ENCODE peak calls at places on chromosomes 11 and 22, in four cellular contexts. One of them, this sample, is unnamed.
A peak's percentile ranks its signal among the peaks of the same experiment; 100 is the strongest.

GRCh38 chr11:71248251-71248570 is 4.2 kb downstream of the SHANK2 start:
- DNase-seq in K562: no peak
- DNase-seq in HepG2: no peak
- DNase-seq in GM12878: no peak
- DNase-seq in this sample: no peak

GRCh38 chr22:20486229-20486628 is 9.4 kb downstream of the KLHL22 start:
- DNase-seq in HepG2: no peak
- DNase-seq in K562: no peak
- DNase-seq in GM12878: no peak
- DNase-seq in this sample: no peak

GRCh38 chr11:120197254-120197891 is 13.5 kb upstream of the OAF start:
- DNase-seq in HepG2: peak; percentile 66
- DNase-seq in K562: no peak
- DNase-seq in GM12878: no peak
- DNase-seq in this sample: no peak

GRCh38 chr11:48047616-48048015 is 67.3 kb downstream of the PTPRJ start:
- DNase-seq in K562: no peak
- DNase-seq in HepG2: no peak
- DNase-seq in GM12878: no peak
- DNase-seq in this sample: no peak

GRCh38 chr11:69799582-69799981 is 19.6 kb downstream of the FGF3 start:
- DNase-seq in GM12878: no peak
- DNase-seq in HepG2: peak; percentile 23
- DNase-seq in K562: peak; percentile 78
- DNase-seq in this sample: no peak

GRCh38 chr11:68402355-68403031 is 58.1 kb upstream of the PPP6R3 start:
- DNase-seq in HepG2: no peak
- DNase-seq in K562: no peak
- DNase-seq in GM12878: no peak
- DNase-seq in this sample: no peak

GRCh38 chr11:63274776-63275175 is 31.4 kb upstream of the SLC22A25 start:
- DNase-seq in K562: peak; percentile 10
- DNase-seq in HepG2: peak; percentile 60
- DNase-seq in GM12878: no peak
- DNase-seq in this sample: no peak

GRCh38 chr11:95520765-95521542 is 268.6 kb downstream of the FAM76B start:
- DNase-seq in GM12878: no peak
- DNase-seq in K562: no peak
- DNase-seq in HepG2: no peak
- DNase-seq in this sample: no peak

GRCh38 chr11:126736682-126737404 is 263.7 kb downstream of the KIRREL3 start:
- DNase-seq in GM12878: no peak
- DNase-seq in HepG2: no peak
- DNase-seq in K562: no peak
- DNase-seq in this sample: no peak

GRCh38 chr22:29030016-29030617 is 31.5 kb downstream of the C22orf31 start:
- DNase-seq in K562: no peak
- DNase-seq in HepG2: peak; percentile 72
- DNase-seq in GM12878: no peak
- DNase-seq in this sample: no peak

GRCh38 chr11:77800445-77800844 is 20.1 kb downstream of the RSF1 start:
- DNase-seq in HepG2: no peak
- DNase-seq in K562: no peak
- DNase-seq in GM12878: no peak
- DNase-seq in this sample: no peak

GRCh38 chr11:119520400-119520799 is 97.4 kb upstream of the THY1 start:
- DNase-seq in GM12878: no peak
- DNase-seq in K562: no peak
- DNase-seq in HepG2: no peak
- DNase-seq in this sample: no peak

GRCh38 chr11:95330332-95330731 is 99.3 kb upstream of the SESN3 start:
- DNase-seq in GM12878: no peak
- DNase-seq in HepG2: no peak
- DNase-seq in K562: no peak
- DNase-seq in this sample: no peak

GRCh38 chr11:123357990-123358827 is 71.9 kb upstream of the GRAMD1B start:
- DNase-seq in K562: no peak
- DNase-seq in HepG2: no peak
- DNase-seq in GM12878: peak; percentile 34
- DNase-seq in this sample: no peak

DNA sequence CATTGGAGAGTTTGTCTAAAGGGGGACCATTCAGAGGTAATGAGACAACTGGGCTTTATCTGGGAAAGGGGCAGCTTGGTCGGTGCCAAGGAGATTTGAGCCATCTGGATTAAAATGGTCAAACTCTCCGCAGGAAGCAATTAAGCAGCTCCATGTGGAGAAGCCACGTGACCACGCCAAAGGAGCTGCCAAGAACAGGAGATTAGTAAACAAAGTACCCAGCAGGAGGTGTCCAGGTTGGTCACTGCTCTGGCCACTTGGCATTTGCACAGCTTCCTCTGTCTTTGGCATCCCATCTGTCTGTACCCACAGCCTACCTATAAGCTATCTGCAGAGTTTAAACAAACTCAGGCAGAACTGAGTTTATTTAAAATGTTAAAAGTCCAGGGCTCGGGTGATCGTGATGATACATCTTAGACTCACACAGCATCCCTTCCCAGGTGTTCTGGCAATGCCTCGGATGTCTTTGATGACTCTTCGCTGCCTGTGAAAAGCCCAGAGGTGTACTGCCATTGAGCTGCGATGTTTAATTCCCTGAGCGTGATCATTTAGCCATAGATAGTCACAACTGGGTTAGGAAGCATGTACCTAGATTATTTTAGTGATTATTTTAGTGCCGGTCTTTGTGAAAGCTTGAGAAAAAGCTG is 736.0 kb downstream of the NTM start:
- DNase-seq in K562: no peak
- DNase-seq in HepG2: no peak
- DNase-seq in GM12878: no peak
- DNase-seq in this sample: no peak
- TF ChIP-seq GABPA in K562: no peak
- TF ChIP-seq GABPA in HepG2: no peak
- TF ChIP-seq GABPA in GM12878: no peak
- TF ChIP-seq GABPA in this sample: no peak

DNA sequence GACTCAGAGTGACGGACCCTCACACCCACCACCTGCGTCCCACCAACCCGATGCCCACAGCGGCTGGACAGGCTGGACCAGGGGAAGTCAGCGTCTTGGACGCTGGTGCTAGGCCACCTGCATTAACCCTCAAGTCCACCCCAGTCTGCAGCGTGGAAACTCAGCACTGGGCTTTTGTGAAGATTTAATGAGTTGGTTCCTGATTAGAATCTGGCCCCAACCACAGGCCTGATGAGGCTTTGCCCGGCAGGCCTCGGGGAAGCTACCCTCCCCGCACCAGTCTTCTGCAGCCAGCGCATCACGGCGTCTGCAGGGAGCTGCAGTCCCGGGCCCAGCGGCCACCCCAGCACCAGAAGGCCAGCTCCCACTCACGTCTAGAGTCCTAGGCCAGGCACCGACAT is 101.0 kb downstream of the BRD1 start:
- DNase-seq in K562: no peak
- DNase-seq in HepG2: no peak
- DNase-seq in GM12878: no peak
- DNase-seq in this sample: no peak
- TF ChIP-seq EZH2 in K562: no peak
- TF ChIP-seq EZH2 in HepG2: no peak
- TF ChIP-seq EZH2 in GM12878: no peak
- TF ChIP-seq EZH2 in this sample: no peak

DNA sequence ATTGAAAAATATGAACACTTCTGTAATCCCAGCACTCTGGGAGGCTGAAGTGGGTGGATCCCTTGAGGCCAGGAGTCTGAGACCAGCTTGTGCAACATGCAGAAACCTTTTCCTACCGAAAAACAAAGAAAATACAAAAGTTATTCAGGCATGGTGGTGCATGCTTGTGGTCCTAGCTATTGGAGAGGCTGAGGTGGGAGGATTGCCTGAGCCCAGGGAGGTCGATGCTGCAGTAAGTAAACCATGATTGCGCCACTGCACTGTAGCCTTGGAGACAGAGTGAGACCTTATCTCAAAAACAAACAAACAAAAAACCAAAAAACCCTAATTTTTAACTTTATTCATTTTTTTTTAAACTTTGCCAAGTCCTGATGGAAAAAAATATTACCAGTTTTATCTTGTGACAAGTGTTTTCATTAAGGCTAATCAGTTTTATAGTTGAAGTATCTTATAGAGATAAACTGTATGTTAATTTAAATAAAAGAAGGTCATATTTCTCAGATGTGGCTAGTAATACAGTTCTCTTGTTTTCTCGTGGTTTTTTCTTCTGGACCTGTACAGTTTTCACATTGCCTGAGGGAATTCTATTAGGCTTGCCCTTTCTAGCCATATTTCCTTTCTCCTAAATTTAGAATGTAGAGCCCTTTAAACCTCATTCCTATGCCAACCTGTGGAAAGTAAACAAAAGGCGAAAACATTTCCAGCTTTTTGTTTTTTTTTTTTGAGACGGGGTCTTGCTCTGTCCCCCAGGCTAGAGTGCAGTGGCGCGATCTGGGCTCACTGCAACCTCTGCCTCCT is 9.4 kb downstream of the HIPK3 start:
- DNase-seq in GM12878: no peak
- DNase-seq in HepG2: peak; percentile 75
- DNase-seq in K562: no peak
- DNase-seq in this sample: no peak
- TF ChIP-seq CHD2 in GM12878: no peak
- TF ChIP-seq CHD2 in HepG2: peak; percentile 18
- TF ChIP-seq CHD2 in K562: no peak
- TF ChIP-seq CHD2 in this sample: no peak

GRCh38 chr11:36214976-36215687 is 74.1 kb downstream of the COMMD9 start:
- DNase-seq in GM12878: no peak
- DNase-seq in K562: no peak
- DNase-seq in HepG2: no peak
- DNase-seq in this sample: no peak

GRCh38 chr11:36211735-36212430 is 77.3 kb downstream of the COMMD9 start:
- DNase-seq in GM12878: no peak
- DNase-seq in HepG2: no peak
- DNase-seq in K562: no peak
- DNase-seq in this sample: no peak

GRCh38 chr11:36214484-36214883 is 74.7 kb downstream of the COMMD9 start:
- DNase-seq in GM12878: no peak
- DNase-seq in K562: no peak
- DNase-seq in HepG2: no peak
- DNase-seq in this sample: no peak

GRCh38 chr11:36212507-36212906 is 76.7 kb downstream of the COMMD9 start:
- DNase-seq in HepG2: no peak
- DNase-seq in K562: no peak
- DNase-seq in GM12878: no peak
- DNase-seq in this sample: no peak

DNA sequence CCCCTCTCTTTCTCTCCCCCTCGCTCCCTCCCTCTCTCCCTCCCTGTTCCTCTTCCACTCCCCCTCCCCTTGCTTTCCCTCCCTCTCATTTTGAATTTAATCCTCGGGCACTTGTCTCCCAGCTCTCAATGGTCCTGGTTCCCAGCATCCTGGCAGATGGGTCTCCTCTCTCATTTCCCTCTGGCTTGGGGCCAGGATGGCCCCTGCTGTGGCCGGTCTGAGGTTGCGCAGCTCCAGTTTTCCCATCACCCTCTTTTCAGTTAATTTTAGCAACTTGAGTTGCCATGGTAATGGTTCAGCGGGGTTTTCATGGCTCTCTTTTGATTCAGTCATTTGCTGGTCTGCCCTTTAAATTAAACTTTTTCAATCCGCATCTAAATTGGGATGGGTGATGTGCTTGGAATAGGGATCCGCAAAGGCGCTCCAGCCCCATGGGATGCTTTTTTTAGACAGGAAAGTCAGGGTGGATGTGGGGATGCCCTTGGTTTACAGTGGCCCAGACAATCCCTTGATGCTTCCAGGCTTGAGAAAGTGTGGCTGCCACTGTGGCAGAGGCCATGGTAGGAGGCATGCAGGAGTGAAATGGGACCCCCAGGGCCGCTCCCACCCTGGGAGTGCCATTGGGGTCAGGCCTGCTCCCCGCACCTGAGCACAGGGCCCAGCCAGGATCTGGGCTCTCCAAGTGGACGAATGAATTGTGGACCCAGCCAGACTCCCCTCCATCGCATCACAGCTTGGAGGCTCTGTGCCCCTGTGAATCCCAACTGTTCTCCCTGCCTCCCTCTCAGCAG is 76.0 kb downstream of the COMMD9 start:
- DNase-seq in HepG2: no peak
- DNase-seq in GM12878: no peak
- DNase-seq in K562: no peak
- DNase-seq in this sample: no peak
- TF ChIP-seq GABPA in HepG2: no peak
- TF ChIP-seq GABPA in GM12878: no peak
- TF ChIP-seq GABPA in K562: no peak
- TF ChIP-seq GABPA in this sample: no peak

GRCh38 chr22:31126128-31126868 is 3.5 kb downstream of the INPP5J start:
- DNase-seq in HepG2: no peak
- DNase-seq in GM12878: no peak
- DNase-seq in K562: no peak
- DNase-seq in this sample: no peak

GRCh38 chr22:31127181-31127772 is 4.5 kb downstream of the INPP5J start:
- DNase-seq in HepG2: no peak
- DNase-seq in GM12878: no peak
- DNase-seq in K562: peak; percentile 46
- DNase-seq in this sample: no peak

GRCh38 chr22:31126869-31127175 is 4.1 kb downstream of the INPP5J start:
- DNase-seq in K562: no peak
- DNase-seq in HepG2: no peak
- DNase-seq in GM12878: no peak
- DNase-seq in this sample: no peak

GRCh38 chr22:31125521-31126117 is 2.9 kb downstream of the INPP5J start:
- DNase-seq in HepG2: no peak
- DNase-seq in GM12878: no peak
- DNase-seq in K562: no peak
- DNase-seq in this sample: no peak

DNA sequence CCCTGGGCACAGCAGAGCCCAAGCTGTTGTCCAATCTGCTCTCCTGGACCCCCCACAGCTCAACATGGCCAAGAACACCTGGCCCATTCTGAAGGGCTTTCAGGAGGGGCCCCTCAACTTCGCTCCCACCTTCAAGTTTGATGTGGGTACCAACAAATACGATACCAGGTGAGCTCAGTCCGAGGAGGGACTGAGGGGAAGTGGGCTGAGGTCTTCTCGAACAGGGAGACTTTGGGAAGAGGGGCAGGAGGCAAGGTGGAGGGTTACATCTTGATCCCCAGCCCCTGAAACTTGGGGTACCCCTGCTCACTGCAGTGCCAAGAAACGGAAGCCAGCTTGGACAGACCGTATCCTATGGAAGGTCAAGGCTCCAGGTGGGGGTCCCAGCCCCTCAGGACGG is 5.4 kb downstream of the INPP5J start:
- DNase-seq in HepG2: no peak
- DNase-seq in GM12878: no peak
- DNase-seq in K562: no peak
- DNase-seq in this sample: no peak
- TF ChIP-seq EZH2 in HepG2: no peak
- TF ChIP-seq EZH2 in GM12878: no peak
- TF ChIP-seq EZH2 in K562: no peak
- TF ChIP-seq EZH2 in this sample: no peak

GRCh38 chr11:124712392-124712791 is 27.4 kb upstream of the NRGN start:
- DNase-seq in GM12878: no peak
- DNase-seq in HepG2: no peak
- DNase-seq in K562: no peak
- DNase-seq in this sample: no peak
- TF ChIP-seq CHD2 in GM12878: no peak
- TF ChIP-seq CHD2 in HepG2: no peak
- TF ChIP-seq CHD2 in K562: no peak
- TF ChIP-seq CHD2 in this sample: no peak